ENCODE peak calls at places on chromosomes 13 and 19, in seven cellular contexts. S is H9, H is H1, D is mesendoderm, R is neuronal stem cell, Y is trophoblast cell, F is mesenchymal stem cell. T is an unnamed sample.
A peak's percentile ranks its signal among the peaks of the same experiment; 100 is the strongest.

GRCh38 chr19:30214651-30215051 is 157.5 kb upstream of the ZNF536 start:
- DNase-seq in D (peak; percentile 31), H (peak; percentile 41), S (no peak), F (no peak), Y (peak; percentile 25), R (no peak), T (no peak)

GRCh38 chr19:30666301-30666803 is 294.2 kb downstream of the ZNF536 start:
- DNase-seq in F (peak; percentile 34), R (peak; percentile 54), Y (peak; percentile 51), D (peak; percentile 61), S (peak; percentile 75), H (peak; percentile 86), T (peak; percentile 13)

GRCh38 chr19:7679017-7679720 is 1.5 kb upstream of the TRAPPC5 start:
- DNase-seq in R (no peak), D (no peak), S (no peak), H (no peak), F (peak; percentile 4), Y (peak; percentile 49), T (no peak)

GRCh38 chr19:30276312-30276884 is 95.8 kb upstream of the ZNF536 start:
- DNase-seq in S (no peak), D (no peak), R (no peak), Y (no peak), H (no peak), F (no peak), T (no peak)

GRCh38 chr13:99900960-99901359 is 70.6 kb downstream of the ZIC5 start:
- DNase-seq in H (no peak), S (no peak), D (no peak), Y (no peak), R (no peak), F (no peak), T (no peak)

GRCh38 chr13:44930907-44931676 is 58.2 kb downstream of the NUFIP1 start:
- DNase-seq in D (peak; percentile 44), Y (peak; percentile 44), R (no peak), S (no peak), H (no peak), F (peak; percentile 62), T (no peak)

GRCh38 chr19:55443824-55444719 is 972 bp upstream of the SHISA7 start:
- DNase-seq in Y (no peak), H (no peak), F (no peak), S (no peak), R (no peak), D (no peak), T (no peak)

GRCh38 chr19:5690955-5691204 is 785 bp downstream of the RPL36 start:
- DNase-seq in D (no peak), H (no peak), R (no peak), Y (peak; percentile 47), S (no peak), F (no peak), T (no peak)

GRCh38 chr19:52725528-52725961 is 9.3 kb downstream of the ZNF611 start:
- DNase-seq in D (no peak), R (no peak), H (no peak), S (no peak), F (no peak), Y (no peak), T (no peak)

GRCh38 chr13:66680031-66680430 is 550.1 kb downstream of the PCDH9 start:
- DNase-seq in Y (no peak), F (no peak), R (no peak), H (no peak), S (no peak), D (no peak), T (no peak)
- H3K18ac ChIP-seq in Y (no peak overlapping the region), F (no peak overlapping the region), R (no peak overlapping the region), H (no peak overlapping the region), S (no peak overlapping the region), D (no peak overlapping the region), T (no peak overlapping the region)

GRCh38 chr13:94251801-94252200 is 227.7 kb downstream of the DCT start:
- DNase-seq in D (no peak), S (no peak), Y (no peak), H (no peak), F (no peak), R (no peak), T (peak; percentile 26)

GRCh38 chr13:94249512-94249911 is 230.0 kb downstream of the DCT start:
- DNase-seq in S (no peak), R (peak; percentile 20), Y (no peak), F (peak; percentile 69), H (no peak), D (peak; percentile 93), T (peak; percentile 88)

GRCh38 chr13:94246495-94246894 is 233.0 kb downstream of the DCT start:
- DNase-seq in Y (no peak), R (no peak), D (no peak), S (no peak), H (no peak), F (no peak), T (no peak)

GRCh38 chr13:94247890-94248289 is 231.6 kb downstream of the DCT start:
- DNase-seq in R (no peak), Y (no peak), H (no peak), D (no peak), F (no peak), S (no peak), T (no peak)

GRCh38 chr13:94248454-94249233 is 230.8 kb downstream of the DCT start:
- DNase-seq in R (no peak), F (no peak), Y (no peak), H (no peak), S (no peak), D (peak; percentile 44), T (peak; percentile 31)
- H3K18ac ChIP-seq in R (no peak overlapping the region), F (no peak overlapping the region), Y (no peak overlapping the region), H (no peak overlapping the region), S (no peak overlapping the region), D (no peak overlapping the region), T (no peak overlapping the region)

GRCh38 chr19:13794388-13794751 is 873 bp upstream of the ZSWIM4 start:
- DNase-seq in S (no peak), Y (peak; percentile 67), H (no peak), F (peak; percentile 94), D (no peak), R (no peak), T (peak; percentile 96)

GRCh38 chr19:13794752-13795589 is at the start of gene ZSWIM4:
- DNase-seq in D (peak; percentile 100), S (peak; percentile 100), R (peak; percentile 100), Y (peak; percentile 99), F (peak; percentile 100), H (peak; percentile 99), T (peak; percentile 99)

GRCh38 chr19:13788991-13789390 is 6.3 kb upstream of the ZSWIM4 start:
- DNase-seq in F (peak; percentile 71), D (no peak), R (no peak), S (no peak), H (no peak), Y (peak; percentile 95), T (peak; percentile 88)

GRCh38 chr19:13795595-13796300 is 505 bp downstream of the ZSWIM4 start:
- DNase-seq in S (peak; percentile 67), Y (peak; percentile 42), F (no peak), H (no peak), D (no peak), R (no peak), T (peak; percentile 28)

GRCh38 chr19:13790354-13790753 is 4.9 kb upstream of the ZSWIM4 start:
- DNase-seq in S (no peak), R (no peak), H (no peak), F (no peak), D (no peak), Y (peak; percentile 93), T (no peak)
- H3K18ac ChIP-seq in S (no peak overlapping the region), R (no peak overlapping the region), H (no peak overlapping the region), F (no peak overlapping the region), D (no peak overlapping the region), Y (no peak overlapping the region), T (peak overlapping the region; percentile 18)

DNA sequence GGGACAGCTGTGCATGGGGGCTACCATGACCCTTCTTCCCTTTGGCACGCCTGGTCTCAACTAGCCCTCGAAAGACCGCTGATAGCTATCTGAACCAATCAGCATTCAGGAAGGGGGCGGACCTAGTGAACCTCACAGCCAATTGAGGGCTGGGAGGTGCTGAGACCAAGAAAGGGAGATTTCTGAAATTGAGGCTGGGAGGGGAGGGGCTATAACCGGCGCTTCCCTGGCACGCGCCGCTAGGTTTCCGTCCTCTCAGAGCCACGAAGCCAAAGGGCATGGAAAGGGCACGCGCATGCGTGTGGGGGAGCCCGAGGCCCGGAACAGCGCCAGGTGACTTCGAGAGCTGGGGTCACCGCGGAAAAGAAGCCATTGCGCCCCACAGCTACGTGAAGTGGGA is 4.2 kb upstream of the PAFAH1B3 start:
- DNase-seq in Y (no peak), S (peak; percentile 70), H (peak; percentile 59), R (no peak), D (peak; percentile 46), F (no peak), T (no peak)
- H3K18ac ChIP-seq in Y (no peak overlapping the region), S (no peak overlapping the region), H (peak overlapping the region; percentile 15), R (peak overlapping the region; percentile 72), D (no peak overlapping the region), F (no peak overlapping the region), T (no peak overlapping the region)

T was measured in IMR-90.